ENCODE peak calls at places on chromosomes 16 and 17, in five cellular contexts. One of them, this sample, is unnamed.

GRCh38 chr16:29986931-29987330 is 8.5 kb downstream of the HIRIP3 start:
- DNase-seq in HS-5: no peak
- DNase-seq in lung: no peak
- DNase-seq in GM23338: no peak
- DNase-seq in HCEC 1CT: no peak
- DNase-seq in this sample: no peak

GRCh38 chr17:70310251-70310672 is 140.9 kb downstream of the KCNJ2 start:
- DNase-seq in lung: no peak
- DNase-seq in HS-5: no peak
- DNase-seq in HCEC 1CT: no peak
- DNase-seq in GM23338: no peak
- DNase-seq in this sample: no peak

GRCh38 chr16:10961231-10961630 is 16.9 kb downstream of the CLEC16A start:
- DNase-seq in lung: no peak
- DNase-seq in HS-5: peak; percentile 69
- DNase-seq in HCEC 1CT: peak; percentile 87
- DNase-seq in GM23338: no peak
- DNase-seq in this sample: no peak

GRCh38 chr17:40312131-40312731 is 3.3 kb downstream of the RARA start:
- DNase-seq in lung: no peak
- DNase-seq in HCEC 1CT: no peak
- DNase-seq in GM23338: no peak
- DNase-seq in HS-5: no peak
- DNase-seq in this sample: no peak

GRCh38 chr16:86354641-86355040 is 155.7 kb upstream of the FOXF1 start:
- DNase-seq in GM23338: no peak
- DNase-seq in HS-5: no peak
- DNase-seq in lung: no peak
- DNase-seq in HCEC 1CT: peak; percentile 46
- DNase-seq in this sample: no peak

GRCh38 chr17:79808763-79809529 is 12.1 kb upstream of the CBX8 start:
- DNase-seq in GM23338: peak; percentile 80
- DNase-seq in lung: peak; percentile 50
- DNase-seq in HCEC 1CT: peak; percentile 43
- DNase-seq in HS-5: no peak
- DNase-seq in this sample: peak; percentile 58

GRCh38 chr17:79942591-79943353 is 92.9 kb downstream of the TBC1D16 start:
- DNase-seq in lung: no peak
- DNase-seq in HCEC 1CT: no peak
- DNase-seq in GM23338: no peak
- DNase-seq in HS-5: no peak
- DNase-seq in this sample: peak; percentile 54

GRCh38 chr16:51409001-51409675 is 258.1 kb upstream of the SALL1 start:
- DNase-seq in HCEC 1CT: peak; percentile 67
- DNase-seq in lung: no peak
- DNase-seq in GM23338: no peak
- DNase-seq in HS-5: no peak
- DNase-seq in this sample: no peak

GRCh38 chr17:3035256-3035967 is 28.0 kb downstream of the OR1D5 start:
- DNase-seq in lung: no peak
- DNase-seq in GM23338: no peak
- DNase-seq in HS-5: no peak
- DNase-seq in HCEC 1CT: no peak
- DNase-seq in this sample: no peak

GRCh38 chr17:50355701-50356341 is 9.9 kb downstream of the XYLT2 start:
- DNase-seq in lung: no peak
- DNase-seq in HS-5: no peak
- DNase-seq in GM23338: no peak
- DNase-seq in HCEC 1CT: no peak
- DNase-seq in this sample: no peak

GRCh38 chr17:48597775-48598631 is 4.4 kb upstream of the HOXB5 start:
- DNase-seq in HCEC 1CT: peak; percentile 76
- DNase-seq in HS-5: no peak
- DNase-seq in GM23338: peak; percentile 65
- DNase-seq in lung: peak; percentile 47
- DNase-seq in this sample: peak; percentile 71

This sample was measured in dermis blood vessel endothelial cell.